ENCODE peak calls at places on chromosomes 5 and 9, in ten cellular contexts. R is adrenal gland; M is upper lobe of left lung; V is esophagus squamous epithelium; B is CD8-positive, alpha-beta memory T cell; Y is transverse colon; S is astrocyte; Z is sigmoid colon; F is cardiac muscle cell; W is right atrium auricular region. I is an unnamed sample. For H3K4me1, the result is how much of the 10 kb centered on the place peaks cover.

GRCh38 chr5:155085282-155085990 is 71.9 kb downstream of the KIF4B start:
- DNase-seq in F (no peak), W (no peak), R (no peak), Z (no peak), B (no peak), V (no peak), M (no peak), Y (no peak), S (no peak), I (no peak)

GRCh38 chr5:16681761-16682335 is 65.1 kb upstream of the RETREG1 start:
- DNase-seq in Z (no peak), V (no peak), M (peak), B (no peak), S (no peak), Y (no peak), W (no peak), R (no peak), F (no peak), I (no peak)

GRCh38 chr5:133508845-133509741 is 103.2 kb downstream of the FSTL4 start:
- DNase-seq in Z (no peak), Y (no peak), F (no peak), B (no peak), V (no peak), R (no peak), S (no peak), M (no peak), W (peak), I (no peak)

GRCh38 chr5:136030252-136030651 is 1.5 kb downstream of the TGFBI start:
- DNase-seq in W (no peak), Z (peak), M (no peak), R (no peak), V (no peak), S (no peak), B (no peak), F (no peak), Y (no peak), I (no peak)

GRCh38 chr9:113585555-113585954 is 122.0 kb downstream of the RGS3 start:
- DNase-seq in F (no peak), S (no peak), V (no peak), Y (no peak), B (no peak), W (no peak), Z (no peak), M (no peak), R (no peak), I (no peak)

GRCh38 chr5:109707531-109707930 is 17.8 kb downstream of the MAN2A1 start:
- DNase-seq in S (no peak), B (no peak), M (no peak), F (no peak), R (no peak), Z (no peak), Y (no peak), W (no peak), V (no peak), I (no peak)

GRCh38 chr5:142295084-142295758 is 29.6 kb downstream of the SPRY4 start:
- DNase-seq in S (no peak), W (no peak), Y (no peak), Z (no peak), V (no peak), M (no peak), F (peak), B (no peak), R (peak), I (no peak)

GRCh38 chr9:101635473-101635872 is 40.7 kb upstream of the PPP3R2 start:
- DNase-seq in B (no peak), Z (no peak), Y (no peak), F (no peak), R (no peak), W (no peak), V (no peak), M (no peak), S (no peak), I (no peak)

GRCh38 chr5:142792012-142792864 is 22.1 kb downstream of the ARHGAP26 start:
- DNase-seq in S (no peak), B (no peak), Z (no peak), Y (no peak), F (no peak), R (no peak), V (no peak), M (no peak), W (no peak), I (no peak)

GRCh38 chr5:156396063-156396829 is 69.3 kb downstream of the SGCD start:
- DNase-seq in M (no peak), S (no peak), F (peak), Y (no peak), V (no peak), W (no peak), R (peak), Z (no peak), B (no peak), I (no peak)

GRCh38 chr5:111741270-111741669 is 15.7 kb downstream of the NREP start:
- DNase-seq in F (no peak), M (no peak), Y (no peak), Z (no peak), W (no peak), B (no peak), V (no peak), R (no peak), S (no peak), I (no peak)

GRCh38 chr5:111737716-111738115 is 19.3 kb downstream of the NREP start:
- DNase-seq in S (peak), Z (no peak), W (no peak), Y (no peak), M (no peak), R (no peak), F (peak), V (no peak), B (no peak), I (no peak)

GRCh38 chr5:111735829-111736228 is 21.2 kb downstream of the NREP start:
- DNase-seq in M (no peak), F (peak), R (peak), B (no peak), V (no peak), W (no peak), Y (peak), S (peak), Z (peak), I (no peak)

GRCh38 chr5:111739423-111739822 is 17.6 kb downstream of the NREP start:
- DNase-seq in W (no peak), M (no peak), R (no peak), V (no peak), B (no peak), Z (no peak), Y (no peak), F (no peak), S (no peak), I (no peak)

GRCh38 chr5:111738118-111738517 is 18.9 kb downstream of the NREP start:
- DNase-seq in B (no peak), R (peak), W (no peak), Z (no peak), S (peak), M (no peak), V (no peak), Y (no peak), F (no peak), I (no peak)
- H3K4me1 ChIP-seq in B (under half), R (under half), W (under half), Z (under half), S (half or more), M (under half), V (under half), Y (under half), F (half or more), I (under half)

DNA sequence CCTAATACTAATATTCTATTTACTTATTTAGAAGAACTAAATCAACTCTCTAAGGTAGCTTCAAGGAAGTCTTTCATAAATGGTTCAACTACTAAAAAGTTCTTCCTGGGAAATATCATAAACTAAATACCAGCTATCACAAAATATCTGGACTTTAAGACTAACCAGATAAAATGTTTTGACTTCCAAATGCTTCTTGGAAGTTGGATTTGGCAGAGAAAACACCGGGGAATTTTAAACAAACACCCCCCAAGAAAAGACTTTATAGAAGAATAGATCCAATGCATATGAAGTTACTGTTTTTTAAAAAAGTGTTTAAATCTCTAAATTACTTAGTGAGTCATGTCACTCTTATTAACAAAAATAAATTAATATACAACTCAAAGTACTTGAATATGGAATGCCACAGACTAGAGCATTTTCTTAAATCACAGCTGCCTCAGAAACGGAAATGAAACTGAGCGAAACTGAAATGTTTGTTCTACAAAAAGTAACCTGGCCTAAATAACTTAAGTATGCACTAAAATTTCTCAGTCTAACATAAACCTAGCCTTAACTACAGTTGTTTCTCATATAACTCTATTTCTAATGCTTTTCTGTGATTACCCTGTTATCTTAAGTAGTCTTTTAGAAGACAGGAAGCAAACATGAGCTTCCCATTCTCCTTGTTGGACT is 6.8 kb downstream of the ABCA1 start:
- DNase-seq in B (no peak), Y (no peak), M (no peak), F (peak), V (no peak), Z (no peak), S (no peak), W (no peak), R (no peak), I (no peak)
- H3K4me1 ChIP-seq in B (under half), Y (under half), M (under half), F (under half), V (under half), Z (half or more), S (under half), W (under half), R (under half), I (under half)

GRCh38 chr9:15420796-15421195 is 1.9 kb upstream of the SNAPC3 start:
- DNase-seq in Z (no peak), V (no peak), M (no peak), S (no peak), R (no peak), B (no peak), W (no peak), Y (no peak), F (no peak), I (no peak)
- H3K4me1 ChIP-seq in Z (under half), V (under half), M (under half), S (under half), R (under half), B (under half), W (under half), Y (under half), F (under half), I (under half)

GRCh38 chr9:16828335-16829281 is 41.9 kb downstream of the BNC2 start:
- DNase-seq in W (no peak), M (peak), S (peak), B (no peak), R (peak), Y (peak), Z (peak), F (peak), V (no peak), I (no peak)
- H3K4me1 ChIP-seq in W (under half), M (under half), S (under half), B (under half), R (under half), Y (under half), Z (half or more), F (under half), V (under half), I (under half)

I was measured in effector memory CD4-positive, alpha-beta T cell.